ENCODE peak calls at places on chromosome 21, in five cellular contexts. T, D, V, N and R are unnamed samples.

GRCh38 chr21:15001113-15001512 is 63.7 kb downstream of the NRIP1 start:
- DNase-seq in D (no peak), T (no peak), N (no peak), V (no peak), R (no peak)

GRCh38 chr21:26769613-26770188 is 75.5 kb downstream of the ADAMTS1 start:
- DNase-seq in N (no peak), D (no peak), V (no peak), T (no peak), R (no peak)

GRCh38 chr21:39217356-39218081 is 34.3 kb upstream of the PSMG1 start:
- DNase-seq in T (no peak), N (no peak), V (no peak), D (no peak), R (no peak)

GRCh38 chr21:28587748-28588147 is 404.9 kb downstream of the LTN1 start:
- DNase-seq in N (no peak), V (no peak), D (no peak), T (no peak), R (no peak)

GRCh38 chr21:43277481-43278351 is 108.9 kb downstream of the CRYAA start:
- DNase-seq in V (no peak), D (no peak), T (no peak), N (no peak), R (no peak)

GRCh38 chr21:43290529-43291346 is 121.9 kb downstream of the CRYAA start:
- DNase-seq in D (no peak), V (peak; percentile 80), N (no peak), T (no peak), R (no peak)

GRCh38 chr21:44684483-44684882 is 2.5 kb upstream of the KRTAP12-1 start:
- DNase-seq in T (no peak), D (no peak), N (no peak), V (no peak), R (no peak)

GRCh38 chr21:35252831-35253230 is 203.7 kb upstream of the RUNX1 start:
- DNase-seq in N (no peak), T (no peak), D (no peak), V (no peak), R (no peak)

GRCh38 chr21:39439232-39439631 is 6.3 kb downstream of the LCA5L start:
- DNase-seq in D (no peak), T (no peak), N (no peak), V (no peak), R (no peak)

GRCh38 chr21:45127937-45128336 is 53.6 kb downstream of the ADARB1 start:
- DNase-seq in T (no peak), N (no peak), D (no peak), V (no peak), R (no peak)

GRCh38 chr21:20169812-20170576 is 828.2 kb upstream of the NCAM2 start:
- DNase-seq in D (no peak), N (no peak), V (no peak), T (no peak), R (no peak)

GRCh38 chr21:31190516-31190915 is 152.2 kb upstream of the KRTAP19-8 start:
- DNase-seq in N (no peak), D (no peak), T (no peak), V (no peak), R (no peak)

GRCh38 chr21:45541221-45542039 is 810 bp downstream of the SLC19A1 start:
- DNase-seq in N (peak; percentile 53), V (peak; percentile 91), T (peak; percentile 88), D (peak; percentile 66), R (peak; percentile 28)

GRCh38 chr21:39033878-39034589 is 149.2 kb downstream of the PSMG1 start:
- DNase-seq in T (no peak), D (no peak), V (no peak), N (no peak), R (no peak)

GRCh38 chr21:34935452-34935851 is 113.7 kb downstream of the RUNX1 start:
- DNase-seq in N (no peak), V (no peak), T (no peak), D (no peak), R (no peak)

GRCh38 chr21:45695086-45695485 is 51.6 kb downstream of the PCBP3 start:
- DNase-seq in V (no peak), N (no peak), T (no peak), D (no peak), R (no peak)

GRCh38 chr21:31193761-31194160 is 150.3 kb downstream of the TIAM1 start:
- DNase-seq in T (no peak), V (no peak), D (no peak), N (no peak), R (no peak)

GRCh38 chr21:25512095-25513086 is 94.9 kb downstream of the MRPL39 start:
- DNase-seq in V (no peak), T (no peak), N (no peak), D (no peak), R (no peak)

GRCh38 chr21:31660134-31660565 is 657 bp downstream of the SOD1 start:
- DNase-seq in T (peak; percentile 78), D (no peak), V (peak; percentile 46), N (peak; percentile 29), R (peak; percentile 47)

GRCh38 chr21:26835027-26835713 is 10.0 kb downstream of the ADAMTS1 start:
- DNase-seq in N (no peak), D (no peak), V (no peak), T (no peak), R (no peak)

GRCh38 chr21:33865176-33865575 is 50.4 kb downstream of the ATP5PO start:
- DNase-seq in T (no peak), D (no peak), V (no peak), N (no peak), R (no peak)

GRCh38 chr21:44353200-44353970 is at the start of gene TRPM2:
- DNase-seq in V (peak; percentile 55), N (peak; percentile 55), D (peak; percentile 57), T (peak; percentile 64), R (no peak)

GRCh38 chr21:32578107-32578691 is 7.1 kb downstream of the TCP10L start:
- DNase-seq in T (no peak), V (no peak), D (no peak), N (no peak), R (no peak)

GRCh38 chr21:30468912-30469812 is 11.0 kb downstream of the KRTAP19-1 start:
- DNase-seq in V (no peak), T (no peak), D (no peak), N (no peak), R (no peak)

GRCh38 chr21:14603202-14603601 is 57.1 kb upstream of the SAMSN1 start:
- DNase-seq in T (no peak), N (no peak), D (no peak), V (no peak), R (no peak)

GRCh38 chr21:14737922-14738321 is 191.8 kb upstream of the SAMSN1 start:
- DNase-seq in V (peak; percentile 17), N (no peak), D (no peak), T (no peak), R (no peak)